ENCODE peak calls at places on chromosomes 13 and 19, in five cellular contexts. One of them, this sample, is unnamed.

GRCh38 chr13:59356607-59357006 is 807.1 kb downstream of the DIAPH3 start:
- DNase-seq in RPMI7951: peak; percentile 13
- DNase-seq in hepatic stellate cell: peak; percentile 7
- DNase-seq in AML-193: peak; percentile 84
- DNase-seq in GM04504: no peak
- DNase-seq in this sample: no peak

GRCh38 chr13:107834717-107835116 is 380.6 kb downstream of the LIG4 start:
- DNase-seq in RPMI7951: no peak
- DNase-seq in hepatic stellate cell: no peak
- DNase-seq in AML-193: no peak
- DNase-seq in GM04504: no peak
- DNase-seq in this sample: no peak

GRCh38 chr13:48797127-48797526 is 143.4 kb downstream of the CYSLTR2 start:
- DNase-seq in RPMI7951: no peak
- DNase-seq in hepatic stellate cell: no peak
- DNase-seq in AML-193: no peak
- DNase-seq in GM04504: no peak
- DNase-seq in this sample: no peak

GRCh38 chr13:108950333-108951010 is 321.1 kb downstream of the MYO16 start:
- DNase-seq in RPMI7951: no peak
- DNase-seq in hepatic stellate cell: no peak
- DNase-seq in AML-193: no peak
- DNase-seq in GM04504: no peak
- DNase-seq in this sample: no peak

GRCh38 chr13:34347784-34348573 is 530.0 kb downstream of the RFC3 start:
- DNase-seq in RPMI7951: no peak
- DNase-seq in hepatic stellate cell: no peak
- DNase-seq in AML-193: no peak
- DNase-seq in GM04504: no peak
- DNase-seq in this sample: no peak

GRCh38 chr19:4304509-4305252 is at the start of gene FSD1:
- DNase-seq in RPMI7951: peak; percentile 62
- DNase-seq in hepatic stellate cell: peak; percentile 98
- DNase-seq in AML-193: no peak
- DNase-seq in GM04504: peak; percentile 12
- DNase-seq in this sample: no peak

GRCh38 chr13:26991508-26992181 is 180.0 kb downstream of the USP12 start:
- DNase-seq in RPMI7951: no peak
- DNase-seq in hepatic stellate cell: peak; percentile 58
- DNase-seq in AML-193: no peak
- DNase-seq in GM04504: no peak
- DNase-seq in this sample: no peak

GRCh38 chr19:37594982-37595382 is 306 bp downstream of the ZNF540 start:
- DNase-seq in RPMI7951: peak; percentile 62
- DNase-seq in hepatic stellate cell: no peak
- DNase-seq in AML-193: peak; percentile 68
- DNase-seq in GM04504: peak; percentile 19
- DNase-seq in this sample: no peak

GRCh38 chr19:10718205-10719196 is 622 bp downstream of the DNM2 start:
- DNase-seq in RPMI7951: peak; percentile 47
- DNase-seq in hepatic stellate cell: peak; percentile 54
- DNase-seq in AML-193: no peak
- DNase-seq in GM04504: no peak
- DNase-seq in this sample: no peak

GRCh38 chr13:112442483-112443090 is 66.4 kb downstream of the SPACA7 start:
- DNase-seq in RPMI7951: no peak
- DNase-seq in hepatic stellate cell: no peak
- DNase-seq in AML-193: no peak
- DNase-seq in GM04504: no peak
- DNase-seq in this sample: no peak